ENCODE peak calls at places on chromosomes 13 and 19, in four cellular contexts. H, C, F and R are unnamed samples.

GRCh38 chr13:27522847-27523246 is 72.5 kb upstream of the MTIF3 start:
- DNase-seq in H (no peak), F (no peak), C (no peak), R (no peak)

GRCh38 chr19:35389192-35389861 is 18.5 kb downstream of the GPR42 start:
- DNase-seq in H (no peak), C (no peak), F (no peak), R (no peak)

GRCh38 chr13:41916173-41916954 is 44.5 kb downstream of the VWA8 start:
- DNase-seq in C (no peak), H (no peak), F (no peak), R (peak; percentile 88)

GRCh38 chr19:306151-306900 is 15.1 kb upstream of the PLPP2 start:
- DNase-seq in C (peak; percentile 66), H (no peak), F (no peak), R (no peak)

GRCh38 chr19:2034729-2035589 is 16.1 kb downstream of the MKNK2 start:
- DNase-seq in C (no peak), H (no peak), F (peak; percentile 41), R (peak; percentile 52)

GRCh38 chr13:97174638-97175037 is 47.5 kb upstream of the MBNL2 start:
- DNase-seq in H (no peak), C (no peak), F (no peak), R (peak; percentile 55)

GRCh38 chr19:13181747-13182388 is 31.7 kb downstream of the IER2 start:
- DNase-seq in H (no peak), F (no peak), C (peak; percentile 92), R (peak; percentile 19)

GRCh38 chr19:52898101-52898500 is 666 bp upstream of the ZNF320 start:
- DNase-seq in H (no peak), C (peak; percentile 82), F (peak; percentile 23), R (no peak)

GRCh38 chr13:45119469-45119989 is 781 bp upstream of the GTF2F2 start:
- DNase-seq in F (no peak), H (peak; percentile 17), C (no peak), R (peak; percentile 58)

GRCh38 chr13:113836917-113837553 is 26.8 kb downstream of the GAS6 start:
- DNase-seq in C (peak; percentile 71), H (no peak), F (no peak), R (peak; percentile 63)

GRCh38 chr19:13212759-13213330 is 62.6 kb downstream of the IER2 start:
- DNase-seq in F (peak; percentile 54), C (no peak), H (peak; percentile 51), R (peak; percentile 76)

GRCh38 chr19:30063184-30064020 is 121.4 kb downstream of the URI1 start:
- DNase-seq in F (no peak), C (peak; percentile 75), H (no peak), R (no peak)

GRCh38 chr13:40101708-40102359 is 446.4 kb downstream of the COG6 start:
- DNase-seq in C (no peak), F (no peak), H (no peak), R (no peak)

GRCh38 chr19:29381353-29382203 is 144.2 kb upstream of the VSTM2B start:
- DNase-seq in C (peak; percentile 46), F (no peak), H (no peak), R (no peak)

GRCh38 chr13:30125422-30126073 is 181.8 kb downstream of the KATNAL1 start:
- DNase-seq in C (no peak), H (no peak), F (no peak), R (peak; percentile 75)

GRCh38 chr19:44770550-44771257 is 7.0 kb upstream of the CBLC start:
- DNase-seq in F (peak; percentile 93), H (peak; percentile 99), C (peak; percentile 95), R (peak; percentile 97)

GRCh38 chr19:13103961-13104847 is 1.5 kb upstream of the LYL1 start:
- DNase-seq in H (no peak), C (peak; percentile 87), F (peak; percentile 56), R (no peak)

GRCh38 chr13:98939552-98940306 is 38.1 kb downstream of the DOCK9 start:
- DNase-seq in H (no peak), C (no peak), F (no peak), R (no peak)

GRCh38 chr19:29293292-29293691 is 80.3 kb upstream of the UQCRFS1 start:
- DNase-seq in H (no peak), F (no peak), C (no peak), R (no peak)

GRCh38 chr19:12868540-12869112 is 12.6 kb downstream of the DNASE2 start:
- DNase-seq in C (no peak), H (no peak), F (no peak), R (no peak)

GRCh38 chr19:8194528-8195275 is 14.5 kb upstream of the CERS4 start:
- DNase-seq in C (no peak), F (no peak), H (peak; percentile 6), R (no peak)